ENCODE peak calls at places on chromosome 19, in nine cellular contexts. V is CD4-positive, CD25-positive, alpha-beta regulatory T cell; L is tibial artery; J is CD8-positive, alpha-beta memory T cell; P is mammary epithelial cell; W is adrenal gland; O is upper lobe of left lung; T is neuronal stem cell; U is ascending aorta. Q is an unnamed sample.
A peak's percentile ranks its signal among the peaks of the same experiment; 100 is the strongest.

GRCh38 chr19:6509118-6509971 is 7.2 kb upstream of the TUBB4A start:
- DNase-seq in U (no peak), W (peak; percentile 82), V (no peak), O (peak; percentile 61), J (no peak), T (no peak), L (no peak), P (no peak), Q (no peak)

GRCh38 chr19:16296713-16297112 is 27.9 kb upstream of the KLF2 start:
- DNase-seq in V (no peak), L (no peak), O (no peak), W (no peak), T (no peak), U (no peak), P (no peak), J (no peak), Q (no peak)

GRCh38 chr19:6412111-6412999 is 12.3 kb downstream of the KHSRP start:
- DNase-seq in W (no peak), P (no peak), O (peak; percentile 35), T (no peak), J (peak; percentile 14), U (no peak), V (peak; percentile 26), L (no peak), Q (peak; percentile 69)

GRCh38 chr19:53583181-53583580 is 45.2 kb downstream of the ZNF331 start:
- DNase-seq in J (no peak), O (no peak), L (no peak), W (no peak), P (no peak), T (no peak), V (no peak), U (no peak), Q (no peak)

GRCh38 chr19:1089891-1090290 is 5.3 kb downstream of the POLR2E start:
- DNase-seq in W (no peak), U (no peak), P (no peak), T (no peak), O (no peak), L (no peak), V (no peak), J (peak; percentile 46), Q (no peak)

GRCh38 chr19:5001547-5002131 is 32.7 kb downstream of the KDM4B start:
- DNase-seq in T (no peak), J (peak; percentile 19), V (no peak), W (no peak), U (no peak), O (no peak), P (peak; percentile 25), L (no peak), Q (no peak)

GRCh38 chr19:42024622-42025111 is 30.6 kb upstream of the ATP1A3 start:
- DNase-seq in T (no peak), J (no peak), V (no peak), W (no peak), P (no peak), L (no peak), O (peak; percentile 26), U (no peak), Q (peak; percentile 89)

GRCh38 chr19:41792513-41793413 is 3.6 kb upstream of the CEACAM3 start:
- DNase-seq in L (no peak), J (peak; percentile 15), U (no peak), O (peak; percentile 77), P (peak; percentile 35), W (no peak), T (peak; percentile 46), V (peak; percentile 20), Q (peak; percentile 78)

GRCh38 chr19:679418-680286 is 3.5 kb downstream of the FSTL3 start:
- DNase-seq in T (no peak), W (peak; percentile 82), P (peak; percentile 51), O (peak; percentile 57), V (no peak), U (no peak), J (no peak), L (peak; percentile 58), Q (peak; percentile 91)

GRCh38 chr19:13825489-13826475 is 30.5 kb downstream of the ZSWIM4 start:
- DNase-seq in U (no peak), O (no peak), T (no peak), V (no peak), W (no peak), J (no peak), L (no peak), P (no peak), Q (peak; percentile 72)

GRCh38 chr19:32407004-32407992 is 1.7 kb downstream of the DPY19L3 start:
- DNase-seq in T (no peak), U (no peak), W (no peak), V (no peak), O (peak; percentile 66), J (no peak), L (peak; percentile 23), P (no peak), Q (peak; percentile 47)

DNA sequence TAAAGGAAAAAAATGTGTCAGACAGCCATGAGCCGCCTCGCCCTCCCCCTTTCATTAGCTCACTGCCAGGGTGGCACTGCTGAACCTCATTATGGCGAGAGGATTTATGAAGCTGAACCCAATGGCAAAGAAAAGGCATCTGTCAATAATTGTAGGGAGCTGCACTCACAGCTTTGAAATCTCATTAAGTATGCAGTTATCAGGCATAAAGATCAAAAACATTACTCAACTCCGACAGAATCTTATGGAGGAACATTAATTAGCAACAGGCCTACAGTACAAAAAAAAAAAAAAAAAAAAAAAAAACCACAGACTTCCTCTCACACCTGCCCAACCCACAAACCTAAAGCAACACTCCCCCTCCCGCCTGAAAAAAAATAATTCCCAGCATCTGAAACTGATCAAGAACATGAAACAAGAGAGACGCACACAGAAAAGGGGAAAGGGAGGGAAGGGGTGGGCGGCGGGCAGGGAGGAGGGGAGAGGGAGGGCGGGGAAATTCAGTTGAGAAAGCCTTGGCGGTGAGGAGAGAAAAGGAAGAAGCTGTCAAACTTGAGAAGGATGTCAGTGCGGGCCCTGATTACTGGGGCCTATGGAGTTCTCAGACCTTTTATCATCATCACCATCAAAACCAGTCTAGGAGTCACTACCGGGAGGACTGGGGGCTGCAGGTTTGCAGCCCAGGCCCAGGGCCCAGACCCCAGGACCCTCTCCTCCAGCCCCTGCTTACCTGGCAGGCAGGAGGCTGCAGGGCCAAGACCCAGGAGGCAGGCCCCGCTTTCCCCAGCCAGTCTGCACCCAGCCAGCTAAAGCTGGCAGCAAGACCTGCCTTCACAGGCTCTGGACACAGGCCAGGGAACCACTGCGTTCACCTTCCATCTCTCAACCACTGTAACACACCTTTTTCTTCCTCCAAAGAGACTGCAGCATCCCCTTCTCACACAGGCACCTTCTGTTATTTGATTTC is 8.9 kb downstream of the TSHZ3 start:
- DNase-seq in L (no peak), J (no peak), O (no peak), P (peak; percentile 54), V (no peak), T (no peak), U (no peak), W (no peak), Q (no peak)
- H3K27ac ChIP-seq in L (no peak overlapping the region), J (no peak overlapping the region), O (no peak overlapping the region), P (no peak overlapping the region), V (peak overlapping the region; percentile 14), T (no peak overlapping the region), U (no peak overlapping the region), W (no peak overlapping the region), Q (no peak overlapping the region)

GRCh38 chr19:57511484-57511883 is 11.7 kb downstream of the ZNF773 start:
- DNase-seq in V (no peak), T (no peak), P (no peak), W (no peak), J (no peak), U (no peak), L (no peak), O (no peak), Q (no peak)
- H3K9me3 ChIP-seq in V (peaks cover 93% of the 10 kb centered on the region), T (peaks cover 19% of the 10 kb centered on the region), P (peaks cover 22% of the 10 kb centered on the region), W (peaks cover 26% of the 10 kb centered on the region), J (peaks cover 54% of the 10 kb centered on the region), U (peaks cover 31% of the 10 kb centered on the region), L (peaks cover 69% of the 10 kb centered on the region), O (peaks cover 13% of the 10 kb centered on the region), Q (peaks cover 10% of the 10 kb centered on the region)

GRCh38 chr19:23203841-23204344 is 46.3 kb downstream of the ZNF724 start:
- DNase-seq in W (no peak), T (no peak), L (peak; percentile 20), J (no peak), U (no peak), P (no peak), V (no peak), O (no peak), Q (peak; percentile 81)
- H3K27ac ChIP-seq in W (no peak overlapping the region), T (no peak overlapping the region), L (peak overlapping the region; percentile 62), J (no peak overlapping the region), U (peak overlapping the region; percentile 53), P (no peak overlapping the region), V (no peak overlapping the region), O (no peak overlapping the region), Q (peak overlapping the region; percentile 1)

GRCh38 chr19:43839139-43839538 is 12.0 kb downstream of the ZNF283 start:
- DNase-seq in U (no peak), O (no peak), J (no peak), L (no peak), T (no peak), V (no peak), W (no peak), P (no peak), Q (no peak)
- H3K9me3 ChIP-seq in U (peaks cover 75% of the 10 kb centered on the region), O (peaks cover 75% of the 10 kb centered on the region), J (peaks cover 55% of the 10 kb centered on the region), L (peaks cover 90% of the 10 kb centered on the region), T (peaks cover 17% of the 10 kb centered on the region), V (peaks cover 86% of the 10 kb centered on the region), W (peaks cover 68% of the 10 kb centered on the region), P (peaks cover 43% of the 10 kb centered on the region), Q (peaks cover 18% of the 10 kb centered on the region)

GRCh38 chr19:45153339-45154063 is 7.3 kb downstream of the NKPD1 start:
- DNase-seq in U (no peak), P (no peak), W (peak; percentile 61), J (peak; percentile 17), L (no peak), T (peak; percentile 66), O (no peak), V (peak; percentile 17), Q (peak; percentile 53)

GRCh38 chr19:45156751-45157150 is 4.0 kb downstream of the NKPD1 start:
- DNase-seq in L (no peak), P (no peak), U (no peak), W (no peak), T (no peak), O (no peak), V (no peak), J (no peak), Q (no peak)

GRCh38 chr19:45158503-45159026 is 2.2 kb downstream of the NKPD1 start:
- DNase-seq in J (no peak), T (no peak), U (no peak), O (no peak), P (no peak), V (no peak), L (no peak), W (no peak), Q (no peak)

GRCh38 chr19:45154064-45154827 is 6.5 kb downstream of the NKPD1 start:
- DNase-seq in O (no peak), P (peak; percentile 45), T (no peak), U (no peak), L (no peak), W (peak; percentile 66), V (no peak), J (no peak), Q (peak; percentile 80)

DNA sequence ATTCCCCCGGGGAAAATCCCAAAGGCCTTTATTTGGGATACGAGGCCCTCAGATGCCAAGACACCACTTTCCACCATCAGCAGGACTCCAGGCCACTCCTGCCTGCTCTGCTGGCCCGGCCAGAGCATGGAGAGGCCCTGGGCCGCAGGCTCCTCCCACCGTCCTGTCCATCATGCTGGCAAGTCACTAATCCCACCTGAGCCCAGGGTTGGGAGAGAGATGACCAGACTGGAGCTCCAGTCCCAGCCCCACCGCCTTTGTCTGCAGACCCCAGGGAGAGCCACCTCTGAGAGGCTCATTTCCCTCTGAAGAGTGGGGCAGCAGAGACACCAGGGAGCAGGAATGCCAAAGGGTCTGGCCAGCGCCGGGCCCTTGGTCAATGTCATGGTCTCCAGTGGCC is 4.6 kb downstream of the NKPD1 start:
- DNase-seq in T (no peak), O (no peak), U (no peak), V (no peak), W (no peak), J (no peak), P (no peak), L (no peak), Q (no peak)
- H3K27ac ChIP-seq in T (no peak overlapping the region), O (no peak overlapping the region), U (no peak overlapping the region), V (no peak overlapping the region), W (no peak overlapping the region), J (no peak overlapping the region), P (no peak overlapping the region), L (no peak overlapping the region), Q (no peak overlapping the region)